ENCODE peak calls at places on chromosome 1, in six cellular contexts. One of them, this sample, is unnamed.

GRCh38 chr1:226111109-226111864 is 48.8 kb downstream of the H3-3A start:
- DNase-seq in H9: no peak
- DNase-seq in mesendoderm: no peak
- DNase-seq in neuronal stem cell: no peak
- DNase-seq in mesenchymal stem cell: no peak
- DNase-seq in H1: no peak
- DNase-seq in this sample: no peak

GRCh38 chr1:198101716-198102453 is 54.9 kb upstream of the NEK7 start:
- DNase-seq in H9: no peak
- DNase-seq in mesendoderm: no peak
- DNase-seq in neuronal stem cell: no peak
- DNase-seq in mesenchymal stem cell: no peak
- DNase-seq in H1: no peak
- DNase-seq in this sample: peak; percentile 62

GRCh38 chr1:27931184-27931583 is 3.6 kb upstream of the SMPDL3B start:
- DNase-seq in H9: no peak
- DNase-seq in mesendoderm: no peak
- DNase-seq in neuronal stem cell: no peak
- DNase-seq in mesenchymal stem cell: no peak
- DNase-seq in H1: no peak
- DNase-seq in this sample: no peak

GRCh38 chr1:155030899-155031298 is 2.7 kb downstream of the DCST2 start:
- DNase-seq in H9: no peak
- DNase-seq in mesendoderm: no peak
- DNase-seq in neuronal stem cell: no peak
- DNase-seq in mesenchymal stem cell: no peak
- DNase-seq in H1: no peak
- DNase-seq in this sample: no peak

GRCh38 chr1:170192535-170192934 is 46.8 kb downstream of the NTMT2 start:
- DNase-seq in H9: no peak
- DNase-seq in mesendoderm: no peak
- DNase-seq in neuronal stem cell: no peak
- DNase-seq in mesenchymal stem cell: no peak
- DNase-seq in H1: no peak
- DNase-seq in this sample: no peak

GRCh38 chr1:87294633-87295032 is 34.0 kb upstream of the LMO4 start:
- DNase-seq in H9: no peak
- DNase-seq in mesendoderm: no peak
- DNase-seq in neuronal stem cell: no peak
- DNase-seq in mesenchymal stem cell: no peak
- DNase-seq in H1: no peak
- DNase-seq in this sample: no peak

GRCh38 chr1:207938016-207938415 is 27.1 kb upstream of the CD34 start:
- DNase-seq in H9: no peak
- DNase-seq in mesendoderm: no peak
- DNase-seq in neuronal stem cell: no peak
- DNase-seq in mesenchymal stem cell: no peak
- DNase-seq in H1: no peak
- DNase-seq in this sample: peak; percentile 57

GRCh38 chr1:210715072-210715471 is 386.4 kb downstream of the HHAT start:
- DNase-seq in H9: no peak
- DNase-seq in mesendoderm: no peak
- DNase-seq in neuronal stem cell: no peak
- DNase-seq in mesenchymal stem cell: peak; percentile 22
- DNase-seq in H1: no peak
- DNase-seq in this sample: no peak

GRCh38 chr1:224482619-224483018 is 48.0 kb upstream of the WDR26 start:
- DNase-seq in H9: no peak
- DNase-seq in mesendoderm: no peak
- DNase-seq in neuronal stem cell: no peak
- DNase-seq in mesenchymal stem cell: no peak
- DNase-seq in H1: no peak
- DNase-seq in this sample: no peak

GRCh38 chr1:33170351-33171274 is 11.2 kb downstream of the TRIM62 start:
- DNase-seq in H9: no peak
- DNase-seq in mesendoderm: no peak
- DNase-seq in neuronal stem cell: no peak
- DNase-seq in mesenchymal stem cell: no peak
- DNase-seq in H1: no peak
- DNase-seq in this sample: no peak

GRCh38 chr1:31643976-31644559 is 608 bp downstream of the PEF1 start:
- DNase-seq in H9: no peak
- DNase-seq in mesendoderm: no peak
- DNase-seq in neuronal stem cell: no peak
- DNase-seq in mesenchymal stem cell: no peak
- DNase-seq in H1: no peak
- DNase-seq in this sample: no peak

DNA sequence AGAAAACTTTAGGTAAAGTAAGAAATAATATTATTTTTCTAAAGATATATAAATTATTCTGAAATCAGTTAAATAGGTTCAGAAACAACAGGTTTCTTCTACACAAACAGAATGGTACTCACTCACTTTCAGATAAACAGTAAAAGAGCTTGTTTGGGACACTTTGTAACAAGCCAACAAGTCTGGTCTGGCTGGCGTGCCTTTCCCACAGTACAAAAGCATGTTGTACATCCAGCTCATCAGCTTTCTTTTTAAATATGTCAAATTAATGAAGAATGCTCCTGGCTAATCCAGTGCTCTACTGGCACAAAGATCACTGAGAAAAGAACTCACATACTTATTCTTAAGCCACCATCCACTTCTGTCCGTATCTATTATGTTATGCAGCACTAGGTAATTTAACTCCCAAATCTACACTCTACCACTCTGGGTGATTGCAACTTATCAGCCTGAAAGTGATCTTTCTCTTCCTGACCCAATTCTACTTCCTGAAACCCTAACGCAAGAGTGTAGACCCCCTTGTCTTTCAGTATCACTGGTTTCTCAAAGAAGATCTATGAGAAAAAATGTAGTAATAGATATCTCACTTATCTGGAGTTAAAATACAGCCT is 32.6 kb downstream of the TRIT1 start:
- DNase-seq in H9: no peak
- DNase-seq in mesendoderm: no peak
- DNase-seq in neuronal stem cell: no peak
- DNase-seq in mesenchymal stem cell: no peak
- DNase-seq in H1: no peak
- DNase-seq in this sample: no peak
- H3K9ac ChIP-seq in H9: no peak overlapping the region
- H3K9ac ChIP-seq in mesendoderm: no peak overlapping the region
- H3K9ac ChIP-seq in neuronal stem cell: no peak overlapping the region
- H3K9ac ChIP-seq in mesenchymal stem cell: no peak overlapping the region
- H3K9ac ChIP-seq in H1: no peak overlapping the region
- H3K9ac ChIP-seq in this sample: no peak overlapping the region

GRCh38 chr1:110489973-110490542 is 28.9 kb downstream of the KCNA10 start:
- DNase-seq in H9: no peak
- DNase-seq in mesendoderm: no peak
- DNase-seq in neuronal stem cell: no peak
- DNase-seq in mesenchymal stem cell: no peak
- DNase-seq in H1: no peak
- DNase-seq in this sample: no peak

GRCh38 chr1:110488867-110489266 is 30.1 kb downstream of the KCNA10 start:
- DNase-seq in H9: no peak
- DNase-seq in mesendoderm: no peak
- DNase-seq in neuronal stem cell: no peak
- DNase-seq in mesenchymal stem cell: no peak
- DNase-seq in H1: no peak
- DNase-seq in this sample: no peak

GRCh38 chr1:110485725-110486124 is 33.2 kb downstream of the KCNA10 start:
- DNase-seq in H9: no peak
- DNase-seq in mesendoderm: no peak
- DNase-seq in neuronal stem cell: no peak
- DNase-seq in mesenchymal stem cell: no peak
- DNase-seq in H1: no peak
- DNase-seq in this sample: no peak

GRCh38 chr1:110489406-110489805 is 29.6 kb downstream of the KCNA10 start:
- DNase-seq in H9: no peak
- DNase-seq in mesendoderm: no peak
- DNase-seq in neuronal stem cell: no peak
- DNase-seq in mesenchymal stem cell: no peak
- DNase-seq in H1: no peak
- DNase-seq in this sample: no peak

GRCh38 chr1:110487676-110488075 is 31.3 kb downstream of the KCNA10 start:
- DNase-seq in H9: no peak
- DNase-seq in mesendoderm: peak; percentile 58
- DNase-seq in neuronal stem cell: no peak
- DNase-seq in mesenchymal stem cell: no peak
- DNase-seq in H1: no peak
- DNase-seq in this sample: peak; percentile 18
- H2BK15ac ChIP-seq in H9: no peak overlapping the region
- H2BK15ac ChIP-seq in mesendoderm: no peak overlapping the region
- H2BK15ac ChIP-seq in neuronal stem cell: no peak overlapping the region
- H2BK15ac ChIP-seq in mesenchymal stem cell: no peak overlapping the region
- H2BK15ac ChIP-seq in H1: no peak overlapping the region
- H2BK15ac ChIP-seq in this sample: no peak overlapping the region

GRCh38 chr1:234619071-234619480 is 9.1 kb upstream of the IRF2BP2 start:
- DNase-seq in H9: no peak
- DNase-seq in mesendoderm: no peak
- DNase-seq in neuronal stem cell: no peak
- DNase-seq in mesenchymal stem cell: no peak
- DNase-seq in H1: no peak
- DNase-seq in this sample: peak; percentile 61

GRCh38 chr1:234621657-234622335 is 11.8 kb upstream of the IRF2BP2 start:
- DNase-seq in H9: no peak
- DNase-seq in mesendoderm: no peak
- DNase-seq in neuronal stem cell: no peak
- DNase-seq in mesenchymal stem cell: peak; percentile 59
- DNase-seq in H1: no peak
- DNase-seq in this sample: peak; percentile 71

GRCh38 chr1:234619794-234620247 is 9.8 kb upstream of the IRF2BP2 start:
- DNase-seq in H9: no peak
- DNase-seq in mesendoderm: no peak
- DNase-seq in neuronal stem cell: no peak
- DNase-seq in mesenchymal stem cell: no peak
- DNase-seq in H1: no peak
- DNase-seq in this sample: no peak

GRCh38 chr1:234620786-234621468 is 10.9 kb upstream of the IRF2BP2 start:
- DNase-seq in H9: no peak
- DNase-seq in mesendoderm: no peak
- DNase-seq in neuronal stem cell: no peak
- DNase-seq in mesenchymal stem cell: no peak
- DNase-seq in H1: no peak
- DNase-seq in this sample: no peak

GRCh38 chr1:234620272-234620711 is 10.3 kb upstream of the IRF2BP2 start:
- DNase-seq in H9: no peak
- DNase-seq in mesendoderm: no peak
- DNase-seq in neuronal stem cell: no peak
- DNase-seq in mesenchymal stem cell: no peak
- DNase-seq in H1: no peak
- DNase-seq in this sample: no peak
- H3K9ac ChIP-seq in H9: no peak overlapping the region
- H3K9ac ChIP-seq in mesendoderm: no peak overlapping the region
- H3K9ac ChIP-seq in neuronal stem cell: no peak overlapping the region
- H3K9ac ChIP-seq in mesenchymal stem cell: peak overlapping the region; percentile 88
- H3K9ac ChIP-seq in H1: no peak overlapping the region
- H3K9ac ChIP-seq in this sample: no peak overlapping the region

GRCh38 chr1:151635479-151636072 is 23.7 kb downstream of the SNX27 start:
- DNase-seq in H9: no peak
- DNase-seq in mesendoderm: peak; percentile 66
- DNase-seq in neuronal stem cell: no peak
- DNase-seq in mesenchymal stem cell: peak; percentile 33
- DNase-seq in H1: no peak
- DNase-seq in this sample: peak; percentile 30

GRCh38 chr1:151638812-151639211 is 27.0 kb downstream of the SNX27 start:
- DNase-seq in H9: no peak
- DNase-seq in mesendoderm: peak; percentile 76
- DNase-seq in neuronal stem cell: no peak
- DNase-seq in mesenchymal stem cell: no peak
- DNase-seq in H1: no peak
- DNase-seq in this sample: no peak

GRCh38 chr1:151639466-151639865 is 27.6 kb downstream of the SNX27 start:
- DNase-seq in H9: no peak
- DNase-seq in mesendoderm: peak; percentile 84
- DNase-seq in neuronal stem cell: no peak
- DNase-seq in mesenchymal stem cell: peak; percentile 89
- DNase-seq in H1: no peak
- DNase-seq in this sample: peak; percentile 50

GRCh38 chr1:151638074-151638775 is 26.4 kb downstream of the SNX27 start:
- DNase-seq in H9: no peak
- DNase-seq in mesendoderm: no peak
- DNase-seq in neuronal stem cell: no peak
- DNase-seq in mesenchymal stem cell: no peak
- DNase-seq in H1: no peak
- DNase-seq in this sample: no peak

GRCh38 chr1:151641229-151641628 is 29.4 kb downstream of the SNX27 start:
- DNase-seq in H9: no peak
- DNase-seq in mesendoderm: no peak
- DNase-seq in neuronal stem cell: no peak
- DNase-seq in mesenchymal stem cell: no peak
- DNase-seq in H1: no peak
- DNase-seq in this sample: no peak
- H2BK15ac ChIP-seq in H9: no peak overlapping the region
- H2BK15ac ChIP-seq in mesendoderm: no peak overlapping the region
- H2BK15ac ChIP-seq in neuronal stem cell: no peak overlapping the region
- H2BK15ac ChIP-seq in mesenchymal stem cell: no peak overlapping the region
- H2BK15ac ChIP-seq in H1: no peak overlapping the region
- H2BK15ac ChIP-seq in this sample: no peak overlapping the region

GRCh38 chr1:36137776-36138175 is 11.5 kb downstream of the TRAPPC3 start:
- DNase-seq in H9: no peak
- DNase-seq in mesendoderm: no peak
- DNase-seq in neuronal stem cell: no peak
- DNase-seq in mesenchymal stem cell: no peak
- DNase-seq in H1: no peak
- DNase-seq in this sample: no peak

GRCh38 chr1:36134805-36135339 is 9.8 kb upstream of the COL8A2 start:
- DNase-seq in H9: peak; percentile 83
- DNase-seq in mesendoderm: peak; percentile 90
- DNase-seq in neuronal stem cell: peak; percentile 65
- DNase-seq in mesenchymal stem cell: peak; percentile 61
- DNase-seq in H1: no peak
- DNase-seq in this sample: peak; percentile 38

GRCh38 chr1:36134031-36134430 is 9.0 kb upstream of the COL8A2 start:
- DNase-seq in H9: no peak
- DNase-seq in mesendoderm: no peak
- DNase-seq in neuronal stem cell: no peak
- DNase-seq in mesenchymal stem cell: no peak
- DNase-seq in H1: no peak
- DNase-seq in this sample: no peak

GRCh38 chr1:36137226-36137625 is 12.1 kb downstream of the TRAPPC3 start:
- DNase-seq in H9: no peak
- DNase-seq in mesendoderm: no peak
- DNase-seq in neuronal stem cell: no peak
- DNase-seq in mesenchymal stem cell: no peak
- DNase-seq in H1: no peak
- DNase-seq in this sample: no peak

DNA sequence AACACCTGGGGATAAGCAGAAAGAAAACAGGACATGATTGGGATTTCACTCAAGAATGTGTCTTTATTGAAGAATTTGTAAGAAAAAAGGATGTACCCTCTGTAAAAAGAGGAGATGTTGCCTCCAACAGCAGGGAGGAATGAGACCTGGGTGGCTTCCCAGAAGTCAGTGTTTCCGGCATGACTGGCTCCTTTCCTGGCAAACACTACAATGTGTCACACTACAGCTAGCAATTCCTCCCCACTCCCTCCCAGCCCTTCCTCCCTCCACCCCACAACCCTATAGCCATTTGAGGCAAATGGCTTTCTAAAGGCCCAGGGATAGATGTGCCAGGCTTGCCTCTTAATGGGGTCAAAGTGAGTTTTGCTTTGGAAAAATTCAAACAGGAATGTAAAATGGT is 11.5 kb upstream of the COL8A2 start:
- DNase-seq in H9: no peak
- DNase-seq in mesendoderm: no peak
- DNase-seq in neuronal stem cell: no peak
- DNase-seq in mesenchymal stem cell: peak; percentile 30
- DNase-seq in H1: no peak
- DNase-seq in this sample: peak; percentile 92
- H3K9ac ChIP-seq in H9: no peak overlapping the region
- H3K9ac ChIP-seq in mesendoderm: no peak overlapping the region
- H3K9ac ChIP-seq in neuronal stem cell: no peak overlapping the region
- H3K9ac ChIP-seq in mesenchymal stem cell: peak overlapping the region; percentile 75
- H3K9ac ChIP-seq in H1: no peak overlapping the region
- H3K9ac ChIP-seq in this sample: peak overlapping the region; percentile 16